ENCODE peak calls at places on chromosomes 1 and 21, in nine cellular contexts. One of them, this sample, is unnamed.

GRCh38 chr1:117059334-117059677 is 820 bp upstream of the TTF2 start:
- DNase-seq in Calu3: peak
- DNase-seq in fibroblast of lung: no peak
- DNase-seq in body of pancreas: peak
- DNase-seq in PC-3: peak
- DNase-seq in AG04450: no peak
- DNase-seq in AG10803: no peak
- DNase-seq in psoas muscle: peak
- DNase-seq in neural progenitor cell: no peak
- DNase-seq in this sample: no peak

GRCh38 chr1:30034627-30035521 is 688.5 kb downstream of the MATN1 start:
- DNase-seq in AG04450: no peak
- DNase-seq in body of pancreas: no peak
- DNase-seq in Calu3: no peak
- DNase-seq in neural progenitor cell: no peak
- DNase-seq in AG10803: no peak
- DNase-seq in psoas muscle: no peak
- DNase-seq in fibroblast of lung: peak
- DNase-seq in PC-3: peak
- DNase-seq in this sample: no peak

GRCh38 chr1:174039069-174039468 is 16.9 kb upstream of the RC3H1 start:
- DNase-seq in AG04450: no peak
- DNase-seq in body of pancreas: no peak
- DNase-seq in psoas muscle: no peak
- DNase-seq in PC-3: peak
- DNase-seq in Calu3: no peak
- DNase-seq in fibroblast of lung: peak
- DNase-seq in AG10803: peak
- DNase-seq in neural progenitor cell: no peak
- DNase-seq in this sample: no peak

GRCh38 chr1:3026124-3026523 is 4.9 kb downstream of the ACTRT2 start:
- DNase-seq in neural progenitor cell: no peak
- DNase-seq in PC-3: no peak
- DNase-seq in AG04450: no peak
- DNase-seq in Calu3: no peak
- DNase-seq in fibroblast of lung: no peak
- DNase-seq in AG10803: no peak
- DNase-seq in body of pancreas: no peak
- DNase-seq in psoas muscle: no peak
- DNase-seq in this sample: no peak

GRCh38 chr1:221567859-221568507 is 173.9 kb downstream of the DUSP10 start:
- DNase-seq in fibroblast of lung: no peak
- DNase-seq in AG04450: no peak
- DNase-seq in body of pancreas: no peak
- DNase-seq in AG10803: no peak
- DNase-seq in neural progenitor cell: no peak
- DNase-seq in Calu3: no peak
- DNase-seq in PC-3: no peak
- DNase-seq in psoas muscle: no peak
- DNase-seq in this sample: no peak

GRCh38 chr21:23968722-23969647 is 1638.3 kb downstream of the MRPL39 start:
- DNase-seq in fibroblast of lung: peak
- DNase-seq in psoas muscle: no peak
- DNase-seq in AG04450: peak
- DNase-seq in neural progenitor cell: peak
- DNase-seq in PC-3: peak
- DNase-seq in AG10803: no peak
- DNase-seq in Calu3: peak
- DNase-seq in body of pancreas: peak
- DNase-seq in this sample: no peak

GRCh38 chr1:63821650-63822049 is 47.8 kb downstream of the ROR1 start:
- DNase-seq in fibroblast of lung: peak
- DNase-seq in AG10803: peak
- DNase-seq in psoas muscle: no peak
- DNase-seq in AG04450: no peak
- DNase-seq in Calu3: peak
- DNase-seq in PC-3: peak
- DNase-seq in neural progenitor cell: no peak
- DNase-seq in body of pancreas: peak
- DNase-seq in this sample: no peak

GRCh38 chr1:243732627-243733026 is 117.4 kb downstream of the AKT3 start:
- DNase-seq in fibroblast of lung: no peak
- DNase-seq in AG04450: no peak
- DNase-seq in Calu3: no peak
- DNase-seq in AG10803: no peak
- DNase-seq in PC-3: no peak
- DNase-seq in psoas muscle: no peak
- DNase-seq in body of pancreas: no peak
- DNase-seq in neural progenitor cell: peak
- DNase-seq in this sample: no peak

GRCh38 chr1:44707112-44707881 is 23.7 kb downstream of the RNU5D-1 start:
- DNase-seq in Calu3: no peak
- DNase-seq in body of pancreas: no peak
- DNase-seq in AG04450: peak
- DNase-seq in neural progenitor cell: no peak
- DNase-seq in psoas muscle: no peak
- DNase-seq in AG10803: peak
- DNase-seq in fibroblast of lung: peak
- DNase-seq in PC-3: peak
- DNase-seq in this sample: peak

GRCh38 chr1:110155878-110156522 is 5.7 kb downstream of the SLC6A17 start:
- DNase-seq in AG04450: peak
- DNase-seq in fibroblast of lung: peak
- DNase-seq in neural progenitor cell: peak
- DNase-seq in body of pancreas: peak
- DNase-seq in Calu3: peak
- DNase-seq in PC-3: peak
- DNase-seq in AG10803: peak
- DNase-seq in psoas muscle: peak
- DNase-seq in this sample: peak

GRCh38 chr1:202320081-202320405 is 21.7 kb downstream of the UBE2T start:
- DNase-seq in AG10803: no peak
- DNase-seq in Calu3: no peak
- DNase-seq in PC-3: no peak
- DNase-seq in neural progenitor cell: no peak
- DNase-seq in AG04450: no peak
- DNase-seq in body of pancreas: no peak
- DNase-seq in fibroblast of lung: no peak
- DNase-seq in psoas muscle: no peak
- DNase-seq in this sample: no peak

GRCh38 chr1:110563089-110563488 is 43.1 kb downstream of the KCNA2 start:
- DNase-seq in fibroblast of lung: no peak
- DNase-seq in neural progenitor cell: no peak
- DNase-seq in AG04450: no peak
- DNase-seq in psoas muscle: no peak
- DNase-seq in Calu3: no peak
- DNase-seq in body of pancreas: no peak
- DNase-seq in PC-3: no peak
- DNase-seq in AG10803: no peak
- DNase-seq in this sample: no peak

GRCh38 chr1:40986328-40986783 is 6.9 kb downstream of the CTPS1 start:
- DNase-seq in neural progenitor cell: no peak
- DNase-seq in Calu3: no peak
- DNase-seq in PC-3: no peak
- DNase-seq in fibroblast of lung: no peak
- DNase-seq in body of pancreas: no peak
- DNase-seq in psoas muscle: no peak
- DNase-seq in AG10803: no peak
- DNase-seq in AG04450: no peak
- DNase-seq in this sample: no peak

GRCh38 chr1:37793773-37794371 is at the start of gene MANEAL:
- DNase-seq in AG04450: no peak
- DNase-seq in Calu3: peak
- DNase-seq in body of pancreas: peak
- DNase-seq in PC-3: peak
- DNase-seq in fibroblast of lung: peak
- DNase-seq in psoas muscle: peak
- DNase-seq in neural progenitor cell: peak
- DNase-seq in AG10803: peak
- DNase-seq in this sample: peak

DNA sequence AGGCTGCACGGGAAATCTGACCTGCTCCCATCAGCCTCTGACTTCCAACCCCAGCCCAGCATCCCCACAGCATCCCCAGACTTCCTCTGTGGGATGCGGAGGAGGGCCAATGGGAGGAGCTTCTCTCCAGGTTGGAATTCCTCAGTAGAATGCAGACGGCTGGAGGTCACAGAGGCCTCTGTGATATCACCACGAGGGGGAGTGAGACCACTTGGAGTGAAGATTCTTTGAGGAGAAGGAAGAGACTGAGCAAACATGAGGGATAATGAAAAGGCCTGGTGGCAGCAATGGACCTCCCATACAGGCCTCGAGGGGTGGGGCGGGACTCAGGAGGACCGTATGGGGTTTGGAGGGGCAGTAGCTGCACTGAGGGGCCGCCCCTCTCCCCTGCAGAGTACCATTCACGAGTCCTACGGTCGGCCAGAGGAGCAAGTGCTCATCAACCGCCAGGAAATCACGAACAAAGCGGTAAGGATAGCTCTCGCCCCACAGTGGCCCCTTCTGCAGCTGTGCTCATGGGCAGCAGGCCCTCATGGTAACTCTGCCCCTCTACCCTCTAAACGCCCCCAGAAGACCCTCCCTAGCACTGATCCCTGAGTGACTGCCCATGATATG is at the start of gene CATSPER4:
- DNase-seq in Calu3: no peak
- DNase-seq in AG10803: peak
- DNase-seq in psoas muscle: no peak
- DNase-seq in fibroblast of lung: peak
- DNase-seq in body of pancreas: peak
- DNase-seq in AG04450: no peak
- DNase-seq in PC-3: no peak
- DNase-seq in neural progenitor cell: peak
- DNase-seq in this sample: no peak
- TF ChIP-seq CTCF in Calu3: no peak
- TF ChIP-seq CTCF in AG10803: peak
- TF ChIP-seq CTCF in psoas muscle: peak
- TF ChIP-seq CTCF in fibroblast of lung: no peak
- TF ChIP-seq CTCF in body of pancreas: peak
- TF ChIP-seq CTCF in AG04450: peak
- TF ChIP-seq CTCF in PC-3: no peak
- TF ChIP-seq CTCF in neural progenitor cell: peak
- TF ChIP-seq CTCF in this sample: peak

GRCh38 chr1:226436855-226437491 is 29.1 kb upstream of the PARP1 start:
- DNase-seq in PC-3: no peak
- DNase-seq in AG04450: no peak
- DNase-seq in psoas muscle: no peak
- DNase-seq in AG10803: no peak
- DNase-seq in body of pancreas: peak
- DNase-seq in fibroblast of lung: no peak
- DNase-seq in neural progenitor cell: no peak
- DNase-seq in Calu3: no peak
- DNase-seq in this sample: no peak

GRCh38 chr1:226436472-226436854 is 28.6 kb upstream of the PARP1 start:
- DNase-seq in neural progenitor cell: no peak
- DNase-seq in PC-3: no peak
- DNase-seq in psoas muscle: no peak
- DNase-seq in body of pancreas: no peak
- DNase-seq in Calu3: no peak
- DNase-seq in fibroblast of lung: no peak
- DNase-seq in AG10803: no peak
- DNase-seq in AG04450: no peak
- DNase-seq in this sample: no peak

GRCh38 chr1:226441629-226442028 is 33.7 kb upstream of the PARP1 start:
- DNase-seq in neural progenitor cell: no peak
- DNase-seq in AG04450: no peak
- DNase-seq in PC-3: no peak
- DNase-seq in body of pancreas: no peak
- DNase-seq in fibroblast of lung: no peak
- DNase-seq in AG10803: no peak
- DNase-seq in Calu3: no peak
- DNase-seq in psoas muscle: no peak
- DNase-seq in this sample: no peak

GRCh38 chr1:226440512-226440911 is 32.6 kb upstream of the PARP1 start:
- DNase-seq in AG10803: no peak
- DNase-seq in neural progenitor cell: no peak
- DNase-seq in body of pancreas: no peak
- DNase-seq in fibroblast of lung: no peak
- DNase-seq in Calu3: no peak
- DNase-seq in AG04450: no peak
- DNase-seq in PC-3: no peak
- DNase-seq in psoas muscle: no peak
- DNase-seq in this sample: no peak

GRCh38 chr1:226438007-226438406 is 30.1 kb upstream of the PARP1 start:
- DNase-seq in AG04450: no peak
- DNase-seq in PC-3: peak
- DNase-seq in body of pancreas: no peak
- DNase-seq in fibroblast of lung: no peak
- DNase-seq in neural progenitor cell: no peak
- DNase-seq in Calu3: no peak
- DNase-seq in psoas muscle: no peak
- DNase-seq in AG10803: no peak
- DNase-seq in this sample: peak
- TF ChIP-seq CTCF in AG04450: no peak
- TF ChIP-seq CTCF in PC-3: peak
- TF ChIP-seq CTCF in body of pancreas: peak
- TF ChIP-seq CTCF in fibroblast of lung: no peak
- TF ChIP-seq CTCF in neural progenitor cell: peak
- TF ChIP-seq CTCF in Calu3: no peak
- TF ChIP-seq CTCF in psoas muscle: no peak
- TF ChIP-seq CTCF in AG10803: peak
- TF ChIP-seq CTCF in this sample: peak

DNA sequence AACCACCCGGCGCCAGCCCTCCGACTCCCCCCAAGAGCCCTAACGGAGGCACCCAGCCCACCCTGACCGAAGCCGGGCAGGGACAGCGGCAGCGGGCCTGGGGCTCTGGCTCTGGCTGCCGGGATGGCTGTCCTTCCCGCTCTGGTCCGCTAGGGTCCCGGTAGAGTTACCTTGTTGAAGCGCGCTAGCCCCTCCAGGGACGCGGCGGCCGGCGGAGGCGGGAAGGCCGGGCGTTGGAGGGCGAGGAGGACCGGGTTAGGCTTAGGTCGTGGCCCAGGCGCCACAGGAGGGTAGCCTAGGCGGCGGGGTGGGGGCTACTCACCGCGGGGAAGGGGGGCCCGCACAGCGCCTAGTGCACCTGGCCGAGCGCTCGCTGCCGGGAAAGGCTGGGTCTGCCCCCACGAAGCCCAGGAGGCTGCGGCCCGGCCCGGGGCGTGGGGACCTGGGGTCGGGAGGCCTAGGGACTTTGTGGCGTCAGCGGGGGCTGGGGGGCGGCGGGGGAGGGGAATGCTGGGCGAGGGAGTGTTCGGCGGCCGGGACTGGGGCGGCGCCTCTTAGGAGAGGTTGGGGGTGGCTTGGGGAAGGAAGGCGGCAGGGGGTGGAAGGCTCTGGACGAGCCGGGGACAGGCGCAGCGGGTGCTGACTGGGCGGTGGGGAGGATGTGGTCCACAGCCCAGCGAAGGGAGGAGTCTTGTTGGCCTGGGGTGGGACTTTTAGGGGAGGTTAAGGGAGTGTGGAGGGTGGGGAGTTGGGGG is at the start of gene TRIM17:
- DNase-seq in PC-3: no peak
- DNase-seq in psoas muscle: no peak
- DNase-seq in body of pancreas: peak
- DNase-seq in fibroblast of lung: peak
- DNase-seq in AG04450: no peak
- DNase-seq in Calu3: peak
- DNase-seq in AG10803: no peak
- DNase-seq in neural progenitor cell: peak
- DNase-seq in this sample: no peak
- TF ChIP-seq CTCF in PC-3: no peak
- TF ChIP-seq CTCF in psoas muscle: no peak
- TF ChIP-seq CTCF in body of pancreas: peak
- TF ChIP-seq CTCF in fibroblast of lung: peak
- TF ChIP-seq CTCF in AG04450: peak
- TF ChIP-seq CTCF in Calu3: peak
- TF ChIP-seq CTCF in AG10803: peak
- TF ChIP-seq CTCF in neural progenitor cell: peak
- TF ChIP-seq CTCF in this sample: no peak

GRCh38 chr1:83497563-83497962 is 501.4 kb downstream of the TTLL7 start:
- DNase-seq in PC-3: peak
- DNase-seq in AG04450: no peak
- DNase-seq in psoas muscle: no peak
- DNase-seq in fibroblast of lung: no peak
- DNase-seq in body of pancreas: no peak
- DNase-seq in Calu3: no peak
- DNase-seq in neural progenitor cell: peak
- DNase-seq in AG10803: no peak
- DNase-seq in this sample: no peak
- TF ChIP-seq CTCF in PC-3: peak
- TF ChIP-seq CTCF in AG04450: no peak
- TF ChIP-seq CTCF in psoas muscle: no peak
- TF ChIP-seq CTCF in fibroblast of lung: no peak
- TF ChIP-seq CTCF in body of pancreas: peak
- TF ChIP-seq CTCF in Calu3: no peak
- TF ChIP-seq CTCF in neural progenitor cell: peak
- TF ChIP-seq CTCF in AG10803: peak
- TF ChIP-seq CTCF in this sample: no peak